ENCODE peak calls at places on chromosomes 4 and X, in seven cellular contexts. One of them, this sample, is unnamed. For H3K9me3, the result is how much of the 10 kb centered on the place peaks cover.

GRCh38 chr4:158783775-158784174 is 14.9 kb downstream of the FNIP2 start:
- DNase-seq in kidney: no peak
- DNase-seq in MM.1S: no peak
- DNase-seq in astrocyte: peak
- DNase-seq in OCI-LY7: no peak
- DNase-seq in endodermal cell: no peak
- DNase-seq in cardiac muscle cell: no peak
- DNase-seq in this sample: peak

GRCh38 chr4:80407246-80407645 is 71.7 kb downstream of the CFAP299 start:
- DNase-seq in kidney: no peak
- DNase-seq in MM.1S: no peak
- DNase-seq in astrocyte: peak
- DNase-seq in OCI-LY7: no peak
- DNase-seq in endodermal cell: no peak
- DNase-seq in cardiac muscle cell: no peak
- DNase-seq in this sample: peak

GRCh38 chr4:152735918-152736305 is 43.6 kb downstream of the TIGD4 start:
- DNase-seq in kidney: no peak
- DNase-seq in MM.1S: no peak
- DNase-seq in astrocyte: no peak
- DNase-seq in OCI-LY7: no peak
- DNase-seq in endodermal cell: peak
- DNase-seq in cardiac muscle cell: no peak
- DNase-seq in this sample: no peak

GRCh38 chrX:49171752-49172279 is at the start of gene PLP2:
- DNase-seq in kidney: peak
- DNase-seq in MM.1S: peak
- DNase-seq in astrocyte: peak
- DNase-seq in OCI-LY7: peak
- DNase-seq in endodermal cell: peak
- DNase-seq in cardiac muscle cell: peak
- DNase-seq in this sample: no peak

GRCh38 chr4:87423313-87424031 is 1.1 kb downstream of the NUDT9 start:
- DNase-seq in kidney: no peak
- DNase-seq in MM.1S: peak
- DNase-seq in astrocyte: no peak
- DNase-seq in OCI-LY7: peak
- DNase-seq in endodermal cell: no peak
- DNase-seq in cardiac muscle cell: no peak
- DNase-seq in this sample: no peak

GRCh38 chrX:17836830-17837229 is 24.3 kb downstream of the RAI2 start:
- DNase-seq in kidney: no peak
- DNase-seq in MM.1S: no peak
- DNase-seq in astrocyte: no peak
- DNase-seq in OCI-LY7: no peak
- DNase-seq in endodermal cell: no peak
- DNase-seq in cardiac muscle cell: no peak
- DNase-seq in this sample: no peak

GRCh38 chrX:119790977-119791436 is 423 bp downstream of the RPL39 start:
- DNase-seq in kidney: peak
- DNase-seq in MM.1S: peak
- DNase-seq in astrocyte: peak
- DNase-seq in OCI-LY7: peak
- DNase-seq in endodermal cell: peak
- DNase-seq in cardiac muscle cell: peak
- DNase-seq in this sample: no peak

GRCh38 chr4:176001171-176002006 is 64.3 kb upstream of the WDR17 start:
- DNase-seq in kidney: peak
- DNase-seq in MM.1S: no peak
- DNase-seq in astrocyte: peak
- DNase-seq in OCI-LY7: no peak
- DNase-seq in endodermal cell: peak
- DNase-seq in cardiac muscle cell: peak
- DNase-seq in this sample: no peak

GRCh38 chr4:180304321-180304720 is 1938.9 kb upstream of the TENM3 start:
- DNase-seq in kidney: no peak
- DNase-seq in MM.1S: no peak
- DNase-seq in astrocyte: no peak
- DNase-seq in OCI-LY7: no peak
- DNase-seq in endodermal cell: no peak
- DNase-seq in cardiac muscle cell: no peak
- DNase-seq in this sample: no peak

GRCh38 chr4:174349156-174349555 is 65.4 kb downstream of the CEP44 start:
- DNase-seq in kidney: no peak
- DNase-seq in MM.1S: no peak
- DNase-seq in astrocyte: no peak
- DNase-seq in OCI-LY7: no peak
- DNase-seq in endodermal cell: no peak
- DNase-seq in cardiac muscle cell: no peak
- DNase-seq in this sample: no peak

GRCh38 chr4:37890501-37891220 is at the start of gene TBC1D1:
- DNase-seq in kidney: peak
- DNase-seq in MM.1S: peak
- DNase-seq in astrocyte: no peak
- DNase-seq in OCI-LY7: peak
- DNase-seq in endodermal cell: peak
- DNase-seq in cardiac muscle cell: peak
- DNase-seq in this sample: no peak

GRCh38 chrX:1451676-1452496 is 823 bp downstream of the ASMTL start:
- DNase-seq in kidney: peak
- DNase-seq in MM.1S: no peak
- DNase-seq in astrocyte: no peak
- DNase-seq in OCI-LY7: no peak
- DNase-seq in endodermal cell: peak
- DNase-seq in cardiac muscle cell: no peak
- DNase-seq in this sample: no peak

GRCh38 chr4:152679414-152680281 is at the start of gene TMEM154:
- DNase-seq in kidney: peak
- DNase-seq in MM.1S: peak
- DNase-seq in astrocyte: peak
- DNase-seq in OCI-LY7: peak
- DNase-seq in endodermal cell: peak
- DNase-seq in cardiac muscle cell: peak
- DNase-seq in this sample: peak

GRCh38 chr4:165813606-165814005 is 59.4 kb upstream of the TLL1 start:
- DNase-seq in kidney: no peak
- DNase-seq in MM.1S: no peak
- DNase-seq in astrocyte: peak
- DNase-seq in OCI-LY7: no peak
- DNase-seq in endodermal cell: no peak
- DNase-seq in cardiac muscle cell: no peak
- DNase-seq in this sample: no peak

GRCh38 chr4:153731239-153731638 is 28.6 kb downstream of the RNF175 start:
- DNase-seq in kidney: no peak
- DNase-seq in MM.1S: no peak
- DNase-seq in astrocyte: peak
- DNase-seq in OCI-LY7: no peak
- DNase-seq in endodermal cell: no peak
- DNase-seq in cardiac muscle cell: no peak
- DNase-seq in this sample: peak

GRCh38 chrX:40213092-40213491 is 115.3 kb upstream of the BCOR start:
- DNase-seq in kidney: no peak
- DNase-seq in MM.1S: no peak
- DNase-seq in astrocyte: no peak
- DNase-seq in OCI-LY7: no peak
- DNase-seq in endodermal cell: no peak
- DNase-seq in cardiac muscle cell: no peak
- DNase-seq in this sample: no peak

GRCh38 chr4:55321707-55322264 is 24.3 kb upstream of the SRD5A3 start:
- DNase-seq in kidney: no peak
- DNase-seq in MM.1S: peak
- DNase-seq in astrocyte: peak
- DNase-seq in OCI-LY7: peak
- DNase-seq in endodermal cell: peak
- DNase-seq in cardiac muscle cell: peak
- DNase-seq in this sample: no peak

GRCh38 chr4:128517739-128518510 is 230.3 kb upstream of the PGRMC2 start:
- DNase-seq in kidney: no peak
- DNase-seq in MM.1S: peak
- DNase-seq in astrocyte: peak
- DNase-seq in OCI-LY7: no peak
- DNase-seq in endodermal cell: peak
- DNase-seq in cardiac muscle cell: no peak
- DNase-seq in this sample: peak

GRCh38 chr4:55949480-55949802 is 696 bp downstream of the CEP135 start:
- DNase-seq in kidney: no peak
- DNase-seq in MM.1S: no peak
- DNase-seq in astrocyte: no peak
- DNase-seq in OCI-LY7: no peak
- DNase-seq in endodermal cell: no peak
- DNase-seq in cardiac muscle cell: peak
- DNase-seq in this sample: no peak

GRCh38 chr4:161238033-161238432 is 925.8 kb downstream of the FSTL5 start:
- DNase-seq in kidney: no peak
- DNase-seq in MM.1S: no peak
- DNase-seq in astrocyte: no peak
- DNase-seq in OCI-LY7: no peak
- DNase-seq in endodermal cell: no peak
- DNase-seq in cardiac muscle cell: no peak
- DNase-seq in this sample: no peak

GRCh38 chr4:75653845-75654503 is 19.2 kb downstream of the G3BP2 start:
- DNase-seq in kidney: no peak
- DNase-seq in MM.1S: no peak
- DNase-seq in astrocyte: peak
- DNase-seq in OCI-LY7: no peak
- DNase-seq in endodermal cell: peak
- DNase-seq in cardiac muscle cell: peak
- DNase-seq in this sample: no peak

GRCh38 chr4:149031399-149031798 is 589.2 kb upstream of the NR3C2 start:
- DNase-seq in kidney: no peak
- DNase-seq in MM.1S: peak
- DNase-seq in astrocyte: no peak
- DNase-seq in OCI-LY7: peak
- DNase-seq in endodermal cell: peak
- DNase-seq in cardiac muscle cell: peak
- DNase-seq in this sample: no peak

GRCh38 chr4:176034498-176034897 is 31.1 kb upstream of the WDR17 start:
- DNase-seq in kidney: no peak
- DNase-seq in MM.1S: peak
- DNase-seq in astrocyte: peak
- DNase-seq in OCI-LY7: peak
- DNase-seq in endodermal cell: no peak
- DNase-seq in cardiac muscle cell: peak
- DNase-seq in this sample: peak

DNA sequence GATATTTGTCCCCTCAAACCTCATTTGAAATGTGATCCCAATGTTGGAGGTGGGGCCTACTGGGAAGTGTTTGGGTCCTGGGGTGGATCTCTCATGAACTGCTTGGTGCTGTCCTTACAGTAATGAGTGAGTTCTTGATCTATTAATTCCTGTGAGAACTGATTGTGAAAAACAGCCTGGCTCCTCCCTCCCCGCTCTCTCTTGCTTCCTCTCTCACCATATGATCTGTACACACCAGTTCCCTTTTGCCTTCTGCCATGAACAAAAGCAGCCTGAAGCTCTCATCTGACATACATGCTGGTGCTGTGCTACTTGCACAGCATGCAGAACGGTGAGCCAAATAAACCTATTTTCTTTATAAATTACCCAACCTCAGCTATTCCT is 11.2 kb upstream of the YIPF7 start:
- DNase-seq in kidney: no peak
- DNase-seq in MM.1S: no peak
- DNase-seq in astrocyte: no peak
- DNase-seq in OCI-LY7: no peak
- DNase-seq in endodermal cell: no peak
- DNase-seq in cardiac muscle cell: no peak
- DNase-seq in this sample: no peak
- TF ChIP-seq CTCF in kidney: no peak
- TF ChIP-seq CTCF in MM.1S: no peak
- TF ChIP-seq CTCF in astrocyte: no peak
- TF ChIP-seq CTCF in OCI-LY7: no peak
- TF ChIP-seq CTCF in endodermal cell: no peak
- TF ChIP-seq CTCF in cardiac muscle cell: no peak
- TF ChIP-seq CTCF in this sample: no peak

DNA sequence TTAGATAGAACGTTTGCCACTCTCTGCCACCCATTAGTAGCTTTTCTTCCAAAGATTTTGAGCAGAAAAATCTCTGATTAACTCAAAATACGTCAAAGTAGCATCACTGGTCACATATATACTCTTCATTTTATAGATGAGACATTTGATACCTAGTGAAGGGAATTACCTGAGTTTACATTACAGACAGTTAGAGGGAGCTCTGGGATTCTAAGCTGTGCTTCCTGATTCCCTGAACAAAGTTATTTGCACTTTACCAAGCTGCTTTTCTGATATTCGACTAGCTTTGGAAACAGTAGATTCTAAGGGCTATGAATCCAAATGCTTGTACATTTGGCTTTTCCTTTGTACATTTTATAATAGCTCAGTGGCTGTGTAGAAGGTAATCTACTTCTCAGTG is 1602.1 kb downstream of the STIM2 start:
- DNase-seq in kidney: no peak
- DNase-seq in MM.1S: no peak
- DNase-seq in astrocyte: no peak
- DNase-seq in OCI-LY7: no peak
- DNase-seq in endodermal cell: no peak
- DNase-seq in cardiac muscle cell: peak
- DNase-seq in this sample: no peak
- H3K4me3 ChIP-seq in kidney: no peak
- H3K4me3 ChIP-seq in MM.1S: no peak
- H3K4me3 ChIP-seq in astrocyte: no peak
- H3K4me3 ChIP-seq in OCI-LY7: no peak
- H3K4me3 ChIP-seq in endodermal cell: no peak
- H3K4me3 ChIP-seq in cardiac muscle cell: no peak
- H3K4me3 ChIP-seq in this sample: no peak

GRCh38 chrX:68696267-68696666 is 48.8 kb downstream of the STARD8 start:
- DNase-seq in kidney: no peak
- DNase-seq in MM.1S: no peak
- DNase-seq in astrocyte: no peak
- DNase-seq in OCI-LY7: no peak
- DNase-seq in endodermal cell: no peak
- DNase-seq in cardiac muscle cell: no peak
- DNase-seq in this sample: no peak

GRCh38 chrX:68695206-68695845 is 47.9 kb downstream of the STARD8 start:
- DNase-seq in kidney: no peak
- DNase-seq in MM.1S: no peak
- DNase-seq in astrocyte: no peak
- DNase-seq in OCI-LY7: no peak
- DNase-seq in endodermal cell: no peak
- DNase-seq in cardiac muscle cell: no peak
- DNase-seq in this sample: no peak

GRCh38 chrX:68698955-68699354 is 51.5 kb downstream of the STARD8 start:
- DNase-seq in kidney: no peak
- DNase-seq in MM.1S: no peak
- DNase-seq in astrocyte: no peak
- DNase-seq in OCI-LY7: no peak
- DNase-seq in endodermal cell: peak
- DNase-seq in cardiac muscle cell: no peak
- DNase-seq in this sample: no peak

GRCh38 chrX:68697036-68697435 is 49.6 kb downstream of the STARD8 start:
- DNase-seq in kidney: no peak
- DNase-seq in MM.1S: no peak
- DNase-seq in astrocyte: no peak
- DNase-seq in OCI-LY7: no peak
- DNase-seq in endodermal cell: no peak
- DNase-seq in cardiac muscle cell: no peak
- DNase-seq in this sample: no peak

GRCh38 chrX:68697465-68698125 is 50.1 kb downstream of the STARD8 start:
- DNase-seq in kidney: no peak
- DNase-seq in MM.1S: no peak
- DNase-seq in astrocyte: no peak
- DNase-seq in OCI-LY7: no peak
- DNase-seq in endodermal cell: no peak
- DNase-seq in cardiac muscle cell: no peak
- DNase-seq in this sample: no peak
- H3K9me3 ChIP-seq in kidney: under half
- H3K9me3 ChIP-seq in MM.1S: under half
- H3K9me3 ChIP-seq in astrocyte: under half
- H3K9me3 ChIP-seq in OCI-LY7: under half
- H3K9me3 ChIP-seq in endodermal cell: under half
- H3K9me3 ChIP-seq in cardiac muscle cell: under half
- H3K9me3 ChIP-seq in this sample: under half

GRCh38 chrX:2828404-2829065 is at the start of gene GYG2:
- DNase-seq in kidney: peak
- DNase-seq in MM.1S: no peak
- DNase-seq in astrocyte: no peak
- DNase-seq in OCI-LY7: no peak
- DNase-seq in endodermal cell: peak
- DNase-seq in cardiac muscle cell: peak
- DNase-seq in this sample: no peak
- TF ChIP-seq CTCF in kidney: no peak
- TF ChIP-seq CTCF in MM.1S: no peak
- TF ChIP-seq CTCF in astrocyte: no peak
- TF ChIP-seq CTCF in OCI-LY7: no peak
- TF ChIP-seq CTCF in endodermal cell: no peak
- TF ChIP-seq CTCF in cardiac muscle cell: no peak
- TF ChIP-seq CTCF in this sample: no peak